ENCODE peak calls at places on chromosomes 6 and 20, in nine cellular contexts. P is GM20000; E is endothelial cell; X is CD4-positive, alpha-beta T cell; G is ovary; Q is tibial artery; K is fibroblast of pulmonary artery; B is H9; V is astrocyte of the cerebellum. S is an unnamed sample.

GRCh38 chr6:170112583-170112860 is 178.4 kb downstream of the DLL1 start:
- DNase-seq in Q (peak; percentile 5), B (no peak), X (no peak), V (no peak), P (no peak), E (no peak), G (no peak), K (no peak), S (no peak)

GRCh38 chr20:45407067-45407745 is 883 bp upstream of the DBNDD2 start:
- DNase-seq in E (peak; percentile 30), P (no peak), B (peak; percentile 52), K (peak; percentile 31), G (peak; percentile 40), V (no peak), X (no peak), Q (peak; percentile 65), S (no peak)

GRCh38 chr6:34154668-34155447 is 9.0 kb upstream of the GRM4 start:
- DNase-seq in Q (no peak), X (peak; percentile 72), K (peak; percentile 39), P (peak; percentile 90), E (peak; percentile 89), G (peak; percentile 42), V (no peak), B (peak; percentile 78), S (no peak)

GRCh38 chr6:82909551-82909950 is 156.1 kb downstream of the UBE3D start:
- DNase-seq in K (no peak), Q (no peak), E (no peak), X (no peak), V (no peak), P (no peak), G (no peak), B (no peak), S (peak; percentile 16)

GRCh38 chr6:85677243-85677956 is 34.7 kb upstream of the SYNCRIP start:
- DNase-seq in E (no peak), Q (no peak), B (no peak), G (no peak), X (no peak), K (peak; percentile 59), V (peak; percentile 31), P (no peak), S (no peak)

GRCh38 chr6:924661-925060 is 231.7 kb upstream of the EXOC2 start:
- DNase-seq in P (no peak), B (no peak), E (no peak), G (no peak), K (no peak), V (no peak), X (no peak), Q (no peak), S (no peak)

GRCh38 chr6:46949662-46950280 is 28.0 kb upstream of the ADGRF5 start:
- DNase-seq in X (no peak), E (no peak), K (peak; percentile 57), Q (peak; percentile 42), B (no peak), G (no peak), V (no peak), P (no peak), S (no peak)

GRCh38 chr20:57089701-57090144 is 176.7 kb downstream of the BMP7 start:
- DNase-seq in X (peak; percentile 43), V (no peak), P (peak; percentile 83), K (peak; percentile 32), E (peak; percentile 93), Q (no peak), G (peak; percentile 16), B (peak; percentile 88), S (no peak)

GRCh38 chr20:7346562-7346961 is 579.1 kb downstream of the BMP2 start:
- DNase-seq in Q (no peak), V (no peak), G (no peak), B (no peak), X (no peak), P (no peak), E (no peak), K (no peak), S (no peak)

GRCh38 chr6:133648576-133648975 is 240.3 kb upstream of the TCF21 start:
- DNase-seq in G (no peak), B (no peak), X (no peak), K (no peak), E (no peak), P (no peak), Q (no peak), V (no peak), S (no peak)

GRCh38 chr6:133641111-133641510 is 247.8 kb upstream of the TCF21 start:
- DNase-seq in E (no peak), V (no peak), X (no peak), Q (no peak), G (no peak), B (no peak), P (no peak), K (no peak), S (no peak)

GRCh38 chr6:133645000-133645619 is 243.8 kb upstream of the TCF21 start:
- DNase-seq in P (no peak), E (no peak), V (peak; percentile 72), X (no peak), K (peak; percentile 39), Q (no peak), G (peak; percentile 64), B (no peak), S (no peak)

GRCh38 chr6:133646021-133646682 is 242.8 kb upstream of the TCF21 start:
- DNase-seq in P (no peak), Q (no peak), X (no peak), B (no peak), K (peak; percentile 71), G (no peak), E (no peak), V (peak; percentile 49), S (peak; percentile 71)

DNA sequence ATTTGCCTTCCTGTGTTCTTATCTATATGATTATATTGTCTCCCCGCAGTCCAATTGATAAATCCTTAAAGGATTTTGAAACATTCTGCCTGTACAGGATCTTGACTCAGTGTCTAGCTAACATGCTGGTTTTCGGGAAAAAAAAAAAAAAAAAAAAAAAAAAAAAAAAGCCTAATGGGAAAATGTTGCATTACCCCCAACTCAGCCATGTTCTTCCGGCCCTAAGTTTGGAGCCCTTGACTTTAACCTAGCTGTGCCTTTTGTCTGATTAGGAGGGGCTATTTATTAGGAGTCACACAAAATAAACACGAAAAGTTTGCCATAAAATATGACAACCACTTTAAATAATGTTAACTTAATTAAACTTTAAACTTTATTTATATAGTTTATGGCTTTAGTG is 244.4 kb upstream of the TCF21 start:
- DNase-seq in X (no peak), Q (no peak), P (no peak), K (no peak), B (no peak), G (no peak), E (no peak), V (no peak), S (no peak)
- TF ChIP-seq CTCF in X (no peak), Q (no peak), P (no peak), K (no peak), B (no peak), G (no peak), E (no peak), V (no peak), S (no peak)

DNA sequence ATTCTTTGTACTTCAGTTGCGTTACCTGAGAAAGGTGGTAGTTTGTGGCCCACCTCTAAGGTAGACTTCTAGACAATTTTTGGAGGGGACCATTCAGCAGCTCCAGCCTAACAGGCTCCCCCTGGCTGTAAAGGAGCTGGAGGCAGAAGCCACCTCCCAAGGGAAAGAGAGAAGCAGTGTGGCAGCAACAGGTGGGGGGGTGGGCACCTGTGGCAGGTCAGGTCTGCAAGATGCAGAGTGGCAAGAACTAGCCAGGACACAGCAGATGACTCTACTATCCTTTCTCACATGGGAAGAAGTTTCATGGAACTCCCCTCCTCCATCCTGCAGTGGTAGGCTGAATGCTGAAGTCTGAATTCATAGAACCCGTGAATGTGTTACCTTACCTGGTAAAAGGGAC is 148.3 kb upstream of the DTNBP1 start:
- DNase-seq in B (no peak), V (no peak), X (no peak), G (no peak), K (no peak), P (no peak), Q (no peak), E (no peak), S (no peak)
- TF ChIP-seq CTCF in B (peak; percentile 24), V (no peak), X (no peak), G (no peak), K (no peak), P (no peak), Q (no peak), E (no peak), S (no peak)

DNA sequence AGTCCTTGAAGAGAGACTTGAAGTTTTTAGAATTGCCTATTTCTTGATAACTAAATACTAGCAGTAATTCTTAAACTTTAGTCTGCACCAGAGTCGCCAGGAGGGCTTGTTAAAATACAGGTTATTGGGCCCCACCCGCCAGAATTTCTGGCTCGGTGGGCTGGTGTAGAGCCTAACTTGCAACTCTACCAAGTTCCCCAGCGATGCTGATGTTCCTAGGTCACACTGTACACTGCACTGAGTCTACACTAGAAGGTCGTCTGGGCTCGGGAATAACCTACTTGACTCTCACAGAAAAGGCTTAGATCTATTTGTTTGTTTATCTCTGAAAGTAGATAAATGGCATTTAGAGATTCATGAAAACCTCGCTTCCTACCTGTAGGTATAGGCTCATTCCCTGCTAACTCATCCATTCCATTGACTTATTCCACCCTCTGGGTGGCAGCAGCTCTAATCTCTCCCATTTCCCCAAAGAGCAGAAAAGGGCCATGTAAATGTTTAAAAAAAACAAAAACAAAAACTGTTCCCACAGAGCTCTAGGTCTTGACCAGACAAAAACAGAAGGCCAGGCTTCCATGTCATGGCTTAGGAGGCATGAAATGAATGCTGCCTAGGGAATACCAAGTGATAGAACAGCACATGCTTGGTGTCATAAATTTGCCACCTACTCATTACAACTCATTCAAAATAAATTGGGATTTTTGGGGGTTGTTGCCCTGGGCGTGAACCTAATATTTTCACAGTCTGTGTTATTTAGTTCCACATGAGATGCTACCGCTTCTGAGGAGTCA is 292.1 kb downstream of the ADGB start:
- DNase-seq in G (no peak), K (no peak), P (no peak), B (no peak), X (no peak), V (no peak), Q (no peak), E (no peak), S (no peak)
- TF ChIP-seq CTCF in G (no peak), K (peak; percentile 11), P (no peak), B (peak; percentile 34), X (no peak), V (no peak), Q (no peak), E (no peak), S (no peak)

GRCh38 chr6:157274471-157275226 is 48.7 kb downstream of the TMEM242 start:
- DNase-seq in E (peak; percentile 90), X (peak; percentile 76), P (peak; percentile 97), V (peak; percentile 12), B (peak; percentile 72), G (peak; percentile 64), K (peak; percentile 65), Q (peak; percentile 78), S (no peak)
- TF ChIP-seq CTCF in E (peak; percentile 72), X (peak; percentile 56), P (peak; percentile 96), V (peak; percentile 44), B (peak; percentile 72), G (peak; percentile 97), K (peak; percentile 10), Q (peak; percentile 98), S (peak; percentile 9)